ENCODE peak calls at places on chromosomes 13 and 19, in six cellular contexts. One of them, this sample, is unnamed. For H3K36me3 and H3K9me3, the result is how much of the 10 kb centered on the place peaks cover.

GRCh38 chr13:98821372-98822237 is 69.1 kb upstream of the SLC15A1 start:
- DNase-seq in Caco-2: peak
- DNase-seq in SJCRH30: no peak
- DNase-seq in SK-N-SH: peak
- DNase-seq in DND-41: no peak
- DNase-seq in CD8-positive, alpha-beta T cell: no peak
- DNase-seq in this sample: no peak

GRCh38 chr19:17045907-17046502 is 19.4 kb upstream of the CPAMD8 start:
- DNase-seq in Caco-2: no peak
- DNase-seq in SJCRH30: no peak
- DNase-seq in SK-N-SH: no peak
- DNase-seq in DND-41: no peak
- DNase-seq in CD8-positive, alpha-beta T cell: no peak
- DNase-seq in this sample: no peak

GRCh38 chr19:28292822-28293500 is 920.0 kb downstream of the UQCRFS1 start:
- DNase-seq in Caco-2: no peak
- DNase-seq in SJCRH30: peak
- DNase-seq in SK-N-SH: peak
- DNase-seq in DND-41: no peak
- DNase-seq in CD8-positive, alpha-beta T cell: no peak
- DNase-seq in this sample: no peak

GRCh38 chr13:51083706-51084105 is 27.4 kb downstream of the C13orf42 start:
- DNase-seq in Caco-2: no peak
- DNase-seq in SJCRH30: no peak
- DNase-seq in SK-N-SH: no peak
- DNase-seq in DND-41: no peak
- DNase-seq in CD8-positive, alpha-beta T cell: no peak
- DNase-seq in this sample: no peak

GRCh38 chr13:77291779-77292178 is 35.1 kb downstream of the MYCBP2 start:
- DNase-seq in Caco-2: no peak
- DNase-seq in SJCRH30: no peak
- DNase-seq in SK-N-SH: no peak
- DNase-seq in DND-41: no peak
- DNase-seq in CD8-positive, alpha-beta T cell: no peak
- DNase-seq in this sample: no peak

GRCh38 chr13:114043421-114044053 is 69.7 kb upstream of the C13orf46 start:
- DNase-seq in Caco-2: no peak
- DNase-seq in SJCRH30: peak
- DNase-seq in SK-N-SH: peak
- DNase-seq in DND-41: no peak
- DNase-seq in CD8-positive, alpha-beta T cell: peak
- DNase-seq in this sample: no peak

GRCh38 chr19:18167975-18168645 is 5.5 kb upstream of the IFI30 start:
- DNase-seq in Caco-2: peak
- DNase-seq in SJCRH30: peak
- DNase-seq in SK-N-SH: peak
- DNase-seq in DND-41: peak
- DNase-seq in CD8-positive, alpha-beta T cell: peak
- DNase-seq in this sample: peak

GRCh38 chr19:13794388-13794751 is 873 bp upstream of the ZSWIM4 start:
- DNase-seq in Caco-2: no peak
- DNase-seq in SJCRH30: peak
- DNase-seq in SK-N-SH: no peak
- DNase-seq in DND-41: no peak
- DNase-seq in CD8-positive, alpha-beta T cell: no peak
- DNase-seq in this sample: no peak

GRCh38 chr13:112474869-112475268 is 98.7 kb downstream of the SPACA7 start:
- DNase-seq in Caco-2: no peak
- DNase-seq in SJCRH30: no peak
- DNase-seq in SK-N-SH: no peak
- DNase-seq in DND-41: no peak
- DNase-seq in CD8-positive, alpha-beta T cell: no peak
- DNase-seq in this sample: no peak

GRCh38 chr13:50722437-50723125 is 120.9 kb downstream of the DLEU7 start:
- DNase-seq in Caco-2: no peak
- DNase-seq in SJCRH30: no peak
- DNase-seq in SK-N-SH: no peak
- DNase-seq in DND-41: no peak
- DNase-seq in CD8-positive, alpha-beta T cell: no peak
- DNase-seq in this sample: no peak

GRCh38 chr13:27956576-27957300 is 12.4 kb downstream of the CDX2 start:
- DNase-seq in Caco-2: peak
- DNase-seq in SJCRH30: no peak
- DNase-seq in SK-N-SH: no peak
- DNase-seq in DND-41: no peak
- DNase-seq in CD8-positive, alpha-beta T cell: no peak
- DNase-seq in this sample: no peak

GRCh38 chr19:48290341-48290922 is 20.6 kb downstream of the ZNF114 start:
- DNase-seq in Caco-2: peak
- DNase-seq in SJCRH30: no peak
- DNase-seq in SK-N-SH: peak
- DNase-seq in DND-41: no peak
- DNase-seq in CD8-positive, alpha-beta T cell: no peak
- DNase-seq in this sample: no peak

GRCh38 chr19:33819496-33819874 is 22.8 kb downstream of the KCTD15 start:
- DNase-seq in Caco-2: no peak
- DNase-seq in SJCRH30: no peak
- DNase-seq in SK-N-SH: no peak
- DNase-seq in DND-41: no peak
- DNase-seq in CD8-positive, alpha-beta T cell: no peak
- DNase-seq in this sample: no peak
- H3K4me3 ChIP-seq in Caco-2: peak
- H3K4me3 ChIP-seq in SJCRH30: no peak
- H3K4me3 ChIP-seq in SK-N-SH: no peak
- H3K4me3 ChIP-seq in DND-41: no peak
- H3K4me3 ChIP-seq in CD8-positive, alpha-beta T cell: peak
- H3K4me3 ChIP-seq in this sample: no peak

GRCh38 chr13:21676611-21677021 is 5.7 kb downstream of the FGF9 start:
- DNase-seq in Caco-2: peak
- DNase-seq in SJCRH30: peak
- DNase-seq in SK-N-SH: peak
- DNase-seq in DND-41: no peak
- DNase-seq in CD8-positive, alpha-beta T cell: no peak
- DNase-seq in this sample: no peak
- H3K36me3 ChIP-seq in Caco-2: under half
- H3K36me3 ChIP-seq in SJCRH30: under half
- H3K36me3 ChIP-seq in SK-N-SH: under half
- H3K36me3 ChIP-seq in DND-41: under half
- H3K36me3 ChIP-seq in CD8-positive, alpha-beta T cell: under half
- H3K36me3 ChIP-seq in this sample: under half

GRCh38 chr19:21398851-21399250 is 1.9 kb downstream of the ZNF493 start:
- DNase-seq in Caco-2: no peak
- DNase-seq in SJCRH30: no peak
- DNase-seq in SK-N-SH: no peak
- DNase-seq in DND-41: no peak
- DNase-seq in CD8-positive, alpha-beta T cell: no peak
- DNase-seq in this sample: no peak

GRCh38 chr19:21396893-21397572 is at the start of gene ZNF493:
- DNase-seq in Caco-2: peak
- DNase-seq in SJCRH30: peak
- DNase-seq in SK-N-SH: peak
- DNase-seq in DND-41: peak
- DNase-seq in CD8-positive, alpha-beta T cell: peak
- DNase-seq in this sample: peak

GRCh38 chr19:21402303-21402985 is 5.5 kb downstream of the ZNF493 start:
- DNase-seq in Caco-2: no peak
- DNase-seq in SJCRH30: no peak
- DNase-seq in SK-N-SH: no peak
- DNase-seq in DND-41: no peak
- DNase-seq in CD8-positive, alpha-beta T cell: no peak
- DNase-seq in this sample: no peak
- H3K9me3 ChIP-seq in Caco-2: under half
- H3K9me3 ChIP-seq in SJCRH30: under half
- H3K9me3 ChIP-seq in SK-N-SH: under half
- H3K9me3 ChIP-seq in DND-41: under half
- H3K9me3 ChIP-seq in CD8-positive, alpha-beta T cell: under half
- H3K9me3 ChIP-seq in this sample: under half

GRCh38 chr13:107819071-107819470 is 396.3 kb downstream of the LIG4 start:
- DNase-seq in Caco-2: no peak
- DNase-seq in SJCRH30: no peak
- DNase-seq in SK-N-SH: no peak
- DNase-seq in DND-41: no peak
- DNase-seq in CD8-positive, alpha-beta T cell: no peak
- DNase-seq in this sample: no peak

GRCh38 chr13:107827840-107828549 is 387.3 kb downstream of the LIG4 start:
- DNase-seq in Caco-2: no peak
- DNase-seq in SJCRH30: no peak
- DNase-seq in SK-N-SH: peak
- DNase-seq in DND-41: no peak
- DNase-seq in CD8-positive, alpha-beta T cell: no peak
- DNase-seq in this sample: no peak

GRCh38 chr13:107824636-107825035 is 390.7 kb downstream of the LIG4 start:
- DNase-seq in Caco-2: no peak
- DNase-seq in SJCRH30: no peak
- DNase-seq in SK-N-SH: no peak
- DNase-seq in DND-41: no peak
- DNase-seq in CD8-positive, alpha-beta T cell: no peak
- DNase-seq in this sample: no peak

GRCh38 chr13:107817652-107818287 is 397.6 kb downstream of the LIG4 start:
- DNase-seq in Caco-2: no peak
- DNase-seq in SJCRH30: no peak
- DNase-seq in SK-N-SH: no peak
- DNase-seq in DND-41: no peak
- DNase-seq in CD8-positive, alpha-beta T cell: no peak
- DNase-seq in this sample: no peak

DNA sequence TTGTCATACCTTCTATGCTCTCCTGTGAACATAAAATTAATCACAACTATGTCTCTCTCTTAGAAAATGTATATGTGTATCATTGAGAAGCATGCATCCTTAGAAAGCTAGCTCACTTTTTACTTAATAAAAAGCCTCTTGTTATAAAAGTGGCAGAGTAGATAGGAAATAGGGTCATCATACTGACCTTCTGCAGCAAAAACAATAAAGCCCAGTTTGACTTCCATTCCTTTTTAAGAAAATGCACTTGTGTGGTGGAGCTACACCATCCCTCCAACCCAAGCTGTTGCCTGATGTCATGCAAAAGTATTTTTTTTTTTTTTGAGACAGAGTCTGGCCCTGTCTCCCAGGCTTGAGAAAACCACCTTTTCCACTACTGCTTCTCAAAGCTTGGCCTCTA is 393.3 kb downstream of the LIG4 start:
- DNase-seq in Caco-2: no peak
- DNase-seq in SJCRH30: no peak
- DNase-seq in SK-N-SH: no peak
- DNase-seq in DND-41: no peak
- DNase-seq in CD8-positive, alpha-beta T cell: no peak
- DNase-seq in this sample: no peak
- H3K4me3 ChIP-seq in Caco-2: no peak
- H3K4me3 ChIP-seq in SJCRH30: no peak
- H3K4me3 ChIP-seq in SK-N-SH: no peak
- H3K4me3 ChIP-seq in DND-41: no peak
- H3K4me3 ChIP-seq in CD8-positive, alpha-beta T cell: no peak
- H3K4me3 ChIP-seq in this sample: no peak

GRCh38 chr19:815775-816499 is 5.8 kb downstream of the PLPPR3 start:
- DNase-seq in Caco-2: no peak
- DNase-seq in SJCRH30: no peak
- DNase-seq in SK-N-SH: no peak
- DNase-seq in DND-41: no peak
- DNase-seq in CD8-positive, alpha-beta T cell: no peak
- DNase-seq in this sample: no peak

GRCh38 chr19:813359-814107 is 8.2 kb downstream of the PLPPR3 start:
- DNase-seq in Caco-2: no peak
- DNase-seq in SJCRH30: no peak
- DNase-seq in SK-N-SH: no peak
- DNase-seq in DND-41: peak
- DNase-seq in CD8-positive, alpha-beta T cell: peak
- DNase-seq in this sample: no peak

GRCh38 chr19:812819-813358 is 8.9 kb downstream of the PLPPR3 start:
- DNase-seq in Caco-2: no peak
- DNase-seq in SJCRH30: no peak
- DNase-seq in SK-N-SH: no peak
- DNase-seq in DND-41: no peak
- DNase-seq in CD8-positive, alpha-beta T cell: peak
- DNase-seq in this sample: no peak

GRCh38 chr19:815079-815774 is 6.5 kb downstream of the PLPPR3 start:
- DNase-seq in Caco-2: no peak
- DNase-seq in SJCRH30: no peak
- DNase-seq in SK-N-SH: no peak
- DNase-seq in DND-41: peak
- DNase-seq in CD8-positive, alpha-beta T cell: no peak
- DNase-seq in this sample: no peak

GRCh38 chr19:814108-815078 is 7.4 kb downstream of the PLPPR3 start:
- DNase-seq in Caco-2: no peak
- DNase-seq in SJCRH30: no peak
- DNase-seq in SK-N-SH: peak
- DNase-seq in DND-41: peak
- DNase-seq in CD8-positive, alpha-beta T cell: peak
- DNase-seq in this sample: no peak
- H3K36me3 ChIP-seq in Caco-2: under half
- H3K36me3 ChIP-seq in SJCRH30: under half
- H3K36me3 ChIP-seq in SK-N-SH: under half
- H3K36me3 ChIP-seq in DND-41: under half
- H3K36me3 ChIP-seq in CD8-positive, alpha-beta T cell: under half
- H3K36me3 ChIP-seq in this sample: under half